ENCODE peak calls at places on chromosome 15, in nine cellular contexts. Q is body of pancreas, K is Peyer's patch, T is heart right ventricle, U is upper lobe of right lung, O is WERI-Rb-1, Y is adrenal gland, D is thoracic aorta, X is PC-3. R is an unnamed sample. For H3K9me3, the result is how much of the 10 kb centered on the place peaks cover.

GRCh38 chr15:98794211-98794610 is 145.9 kb downstream of the IGF1R start:
- DNase-seq in K (no peak), O (no peak), Q (no peak), T (no peak), U (no peak), X (no peak), D (no peak), Y (no peak), R (peak)

GRCh38 chr15:80163897-80164296 is 11.1 kb downstream of the FAH start:
- DNase-seq in Q (no peak), D (no peak), T (no peak), U (no peak), O (no peak), Y (no peak), X (no peak), K (no peak), R (no peak)

GRCh38 chr15:93312891-93313486 is 224.0 kb upstream of the RGMA start:
- DNase-seq in K (no peak), Q (no peak), D (no peak), U (no peak), O (no peak), T (no peak), Y (no peak), X (no peak), R (no peak)

GRCh38 chr15:60932051-60932915 is 296.8 kb downstream of the RORA start:
- DNase-seq in T (no peak), X (peak), U (peak), K (no peak), D (peak), Q (peak), O (no peak), Y (peak), R (no peak)

GRCh38 chr15:77370580-77370979 is 49.3 kb downstream of the PEAK1 start:
- DNase-seq in T (no peak), Q (no peak), X (no peak), D (no peak), O (no peak), U (no peak), Y (no peak), K (no peak), R (no peak)

GRCh38 chr15:33675246-33675645 is 293.1 kb upstream of the CHRM5 start:
- DNase-seq in X (peak), Y (no peak), D (no peak), O (peak), U (no peak), Q (no peak), T (no peak), K (no peak), R (no peak)

GRCh38 chr15:75130597-75131268 is 70.9 kb upstream of the C15orf39 start:
- DNase-seq in O (no peak), Q (no peak), U (no peak), K (no peak), Y (no peak), X (no peak), D (no peak), T (no peak), R (no peak)

GRCh38 chr15:76987896-76988860 is 6.7 kb upstream of the PSTPIP1 start:
- DNase-seq in D (no peak), K (no peak), U (peak), X (no peak), O (no peak), Q (no peak), T (peak), Y (peak), R (peak)

GRCh38 chr15:88177451-88177850 is 79.1 kb downstream of the NTRK3 start:
- DNase-seq in U (no peak), Y (no peak), Q (no peak), K (no peak), T (no peak), D (no peak), O (no peak), X (no peak), R (no peak)

GRCh38 chr15:95162069-95162468 is 930.7 kb downstream of the MCTP2 start:
- DNase-seq in D (no peak), Y (no peak), T (no peak), X (no peak), U (no peak), K (no peak), O (no peak), Q (no peak), R (no peak)

GRCh38 chr15:67385971-67386370 is 131.4 kb downstream of the IQCH start:
- DNase-seq in K (no peak), Q (no peak), U (no peak), T (no peak), D (no peak), Y (no peak), X (no peak), O (no peak), R (no peak)
- TF ChIP-seq CTCF in K (no peak), Q (no peak), U (no peak), T (no peak), D (no peak), Y (no peak), X (no peak), O (no peak), R (no peak)

DNA sequence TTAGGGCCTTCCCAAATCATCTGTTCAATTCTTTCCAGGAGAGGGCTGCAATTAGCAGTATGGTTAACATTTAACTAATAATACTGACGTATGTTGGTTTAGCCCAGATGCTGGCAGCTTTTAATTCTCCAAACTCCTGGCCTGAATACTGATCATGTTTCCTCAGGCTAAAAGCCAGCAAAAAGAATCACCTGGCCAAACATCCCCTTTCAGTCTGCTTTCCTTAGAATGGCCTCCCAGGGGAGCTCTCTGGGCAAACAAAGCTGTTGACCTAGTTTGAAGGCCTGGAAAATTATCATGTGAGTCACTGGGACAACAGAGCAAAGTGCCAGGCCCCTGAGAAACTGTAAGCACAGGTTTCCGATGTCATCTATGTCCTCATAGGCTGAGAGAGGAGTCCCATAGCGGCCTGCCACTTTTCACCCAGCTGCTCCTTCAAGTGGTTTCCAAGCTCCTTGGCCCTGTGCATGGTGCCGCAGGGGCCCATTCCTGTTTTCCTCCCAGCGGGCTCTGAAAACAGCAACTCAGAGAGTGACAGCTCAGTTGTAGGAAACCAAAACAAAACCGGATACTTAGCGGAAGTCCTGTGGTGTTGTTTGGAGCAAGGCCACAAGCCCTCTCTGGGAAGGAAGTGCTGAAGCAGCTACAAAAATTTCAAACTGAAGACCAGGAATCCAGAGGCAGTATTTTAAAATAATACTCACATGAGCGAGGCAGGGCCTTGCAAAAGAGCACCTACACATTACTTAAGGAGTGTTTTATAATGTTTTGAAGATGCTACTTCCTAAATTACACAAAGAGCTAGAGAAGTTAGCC is 36.5 kb upstream of the RAB11A start:
- DNase-seq in T (peak), D (peak), X (peak), O (no peak), Y (peak), U (peak), Q (peak), K (peak), R (peak)
- H3K4me3 ChIP-seq in T (peak), D (peak), X (peak), O (no peak), Y (no peak), U (peak), Q (no peak), K (peak), R (no peak)

DNA sequence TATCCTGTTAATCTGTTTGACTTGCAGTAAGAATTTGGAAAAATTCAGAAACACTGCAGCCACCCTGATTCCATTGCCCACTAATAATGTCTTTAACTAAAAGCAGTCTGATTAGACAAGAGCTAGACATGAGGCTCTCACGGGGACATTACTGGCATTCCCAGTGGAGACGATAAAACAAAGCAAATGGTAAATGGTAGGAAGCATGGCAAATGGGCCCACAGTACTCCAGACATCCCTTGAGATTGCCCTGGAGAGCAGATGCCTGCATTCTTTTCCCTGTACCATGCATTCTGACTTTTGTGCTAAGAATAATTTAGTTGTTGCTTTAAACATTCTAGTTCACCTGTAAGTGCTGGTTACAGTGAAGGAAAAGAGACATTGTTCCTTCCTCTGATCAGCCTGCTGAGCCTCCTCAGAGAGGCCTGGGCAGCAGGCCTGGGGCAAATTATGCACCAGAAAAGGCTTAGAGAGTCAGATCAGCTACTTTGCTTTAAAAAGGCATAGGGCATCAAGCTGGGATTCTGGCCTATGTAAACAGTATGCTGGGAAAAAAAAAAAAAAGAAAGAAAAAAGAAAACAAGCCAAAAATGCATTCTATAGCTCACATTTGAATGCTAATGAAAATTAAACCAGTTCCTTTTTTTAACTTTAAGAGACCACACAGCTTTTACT is 204.6 kb downstream of the GABRG3 start:
- DNase-seq in D (no peak), U (no peak), T (no peak), O (no peak), Q (no peak), K (no peak), X (no peak), Y (no peak), R (no peak)
- H3K9me3 ChIP-seq in D (under half), U (under half), T (under half), O (under half), Q (under half), K (under half), X (under half), Y (under half), R (under half)

GRCh38 chr15:64070965-64071851 is 22.4 kb downstream of the CIAO2A start:
- DNase-seq in O (no peak), Q (peak), K (peak), U (no peak), D (peak), Y (peak), X (peak), T (no peak), R (peak)
- TF ChIP-seq CTCF in O (no peak), Q (no peak), K (no peak), U (no peak), D (no peak), Y (no peak), X (no peak), T (no peak), R (no peak)

DNA sequence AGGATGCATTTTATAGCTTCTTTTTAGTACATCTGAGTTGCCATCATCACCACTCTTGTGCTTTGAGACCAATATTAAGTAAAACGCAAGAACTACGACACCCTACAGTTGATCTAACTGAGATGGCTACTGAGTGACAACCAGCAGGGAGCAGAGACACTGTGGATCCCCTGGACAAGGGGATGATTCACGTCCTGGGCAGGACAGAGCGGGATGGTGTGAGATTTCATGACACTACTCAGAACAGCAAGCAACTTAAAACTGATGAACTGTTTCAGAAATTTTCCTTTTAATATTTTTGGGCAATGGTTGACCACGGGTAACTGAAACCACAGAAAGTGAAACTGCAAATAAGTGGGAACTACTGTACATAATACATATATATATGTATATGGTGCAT is 299.2 kb downstream of the ADAMTS17 start:
- DNase-seq in T (no peak), K (no peak), U (no peak), D (no peak), O (no peak), Y (peak), X (peak), Q (no peak), R (no peak)
- H3K4me3 ChIP-seq in T (no peak), K (no peak), U (no peak), D (no peak), O (no peak), Y (no peak), X (peak), Q (no peak), R (no peak)

GRCh38 chr15:73881539-73882320 is 8.4 kb downstream of the TBC1D21 start:
- DNase-seq in D (no peak), O (no peak), Q (no peak), K (no peak), T (no peak), U (peak), Y (no peak), X (no peak), R (no peak)
- H3K9me3 ChIP-seq in D (under half), O (under half), Q (under half), K (under half), T (under half), U (under half), Y (under half), X (under half), R (under half)

GRCh38 chr15:59674501-59674900 is 14.6 kb downstream of the BNIP2 start:
- DNase-seq in D (no peak), T (no peak), U (no peak), K (no peak), O (no peak), Y (no peak), Q (no peak), X (no peak), R (no peak)

GRCh38 chr15:59678620-59679019 is 10.5 kb downstream of the BNIP2 start:
- DNase-seq in O (no peak), Y (no peak), X (no peak), U (no peak), Q (no peak), T (no peak), D (no peak), K (no peak), R (no peak)

GRCh38 chr15:59678171-59678570 is 10.9 kb downstream of the BNIP2 start:
- DNase-seq in Y (no peak), Q (no peak), X (no peak), D (no peak), U (no peak), T (no peak), O (no peak), K (no peak), R (no peak)

GRCh38 chr15:59680346-59680745 is 8.8 kb downstream of the BNIP2 start:
- DNase-seq in T (no peak), Q (no peak), Y (no peak), U (no peak), D (no peak), K (no peak), O (no peak), X (no peak), R (no peak)

GRCh38 chr15:59676565-59676964 is 12.6 kb downstream of the BNIP2 start:
- DNase-seq in O (no peak), U (no peak), Q (no peak), K (no peak), T (no peak), D (no peak), Y (no peak), X (no peak), R (no peak)
- TF ChIP-seq CTCF in O (no peak), U (no peak), Q (no peak), K (no peak), T (no peak), D (no peak), Y (no peak), X (no peak), R (no peak)

GRCh38 chr15:28888302-28888894 is 2.6 kb downstream of the APBA2 start:
- DNase-seq in O (no peak), X (no peak), K (no peak), D (no peak), U (no peak), Y (no peak), Q (no peak), T (no peak), R (no peak)

GRCh38 chr15:28885289-28885629 is 515 bp upstream of the APBA2 start:
- DNase-seq in Y (no peak), T (no peak), O (no peak), X (no peak), K (no peak), U (no peak), Q (no peak), D (no peak), R (no peak)

GRCh38 chr15:28887344-28888174 is 1.8 kb downstream of the APBA2 start:
- DNase-seq in Q (peak), Y (no peak), K (no peak), X (peak), T (no peak), U (no peak), D (no peak), O (no peak), R (no peak)

GRCh38 chr15:28885630-28886430 is at the start of gene APBA2:
- DNase-seq in T (no peak), O (peak), U (no peak), K (no peak), Y (no peak), D (no peak), Q (peak), X (peak), R (no peak)

GRCh38 chr15:28886431-28887343 is 913 bp downstream of the APBA2 start:
- DNase-seq in K (no peak), Q (no peak), U (no peak), D (no peak), Y (no peak), X (no peak), T (no peak), O (no peak), R (no peak)
- H3K4me3 ChIP-seq in K (peak), Q (peak), U (peak), D (peak), Y (peak), X (peak), T (peak), O (peak), R (peak)

GRCh38 chr15:52783191-52783829 is 6.8 kb downstream of the ONECUT1 start:
- DNase-seq in X (no peak), D (no peak), U (peak), Y (no peak), Q (peak), K (no peak), T (no peak), O (no peak), R (no peak)
- H3K9me3 ChIP-seq in X (under half), D (under half), U (under half), Y (under half), Q (under half), K (under half), T (under half), O (under half), R (under half)

DNA sequence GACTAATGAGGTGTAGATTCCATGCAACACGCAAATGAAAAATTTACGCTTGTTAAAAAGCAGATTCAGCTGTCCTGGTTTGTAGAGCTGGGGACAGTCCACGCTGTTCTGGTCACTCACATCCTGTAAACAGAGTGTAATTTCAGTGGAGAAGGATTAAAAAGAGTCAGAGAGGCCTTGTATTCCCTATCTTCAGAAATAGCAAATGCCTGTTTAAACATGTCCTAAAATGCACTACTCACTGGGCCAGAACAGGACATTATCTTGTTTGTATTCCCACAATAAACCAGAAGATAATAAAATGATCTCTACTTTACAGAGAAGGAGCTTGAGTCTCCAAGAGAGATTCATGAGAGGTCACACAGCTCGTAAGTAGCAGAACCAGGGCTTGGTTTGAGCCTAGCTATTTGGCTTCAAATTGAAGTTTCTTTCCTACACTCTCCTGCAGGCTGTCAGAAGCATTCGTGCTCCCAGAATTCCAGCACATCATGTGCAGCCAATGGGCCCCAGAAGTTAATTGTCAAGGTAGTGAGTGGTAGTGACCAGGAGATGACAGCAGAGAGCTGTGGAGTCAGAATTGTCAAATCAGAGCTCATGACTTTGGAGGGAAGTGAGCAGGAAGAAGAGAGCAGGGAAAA is 242.5 kb downstream of the ATP8B4 start:
- DNase-seq in Y (no peak), T (no peak), U (no peak), X (peak), K (no peak), D (no peak), Q (peak), O (peak), R (no peak)
- TF ChIP-seq CTCF in Y (peak), T (peak), U (peak), X (peak), K (peak), D (peak), Q (peak), O (peak), R (peak)

R was measured in colonic mucosa.